ENCODE peak calls at places on chromosomes 11 and 22, in six cellular contexts. O is endothelial cell; H is stimulated activated CD4-positive, alpha-beta T cell treated with anti-CD3 and anti-CD28 coated beads, Interleukin-12 subunit alpha, Interleukin-12 subunit beta, amount 100 ng/mL, for 24 hours; B is NCI-H510A treated with DMSO at 0.1 percent for 48 hours; P is dorsolateral prefrontal cortex; J is HCEC 1CT. I is an unnamed sample.

GRCh38 chr11:128318856-128319474 is 268.4 kb downstream of the ETS1 start:
- DNase-seq in B (no peak), O (no peak), J (peak; percentile 13), P (no peak), H (peak; percentile 75), I (no peak)

GRCh38 chr11:108319541-108320145 is 96.8 kb downstream of the ATM start:
- DNase-seq in J (peak; percentile 64), H (no peak), O (no peak), P (no peak), B (no peak), I (no peak)

GRCh38 chr22:27226666-27227065 is 569.3 kb downstream of the MIAT start:
- DNase-seq in P (no peak), O (no peak), B (no peak), H (no peak), J (no peak), I (no peak)

GRCh38 chr11:47467372-47467771 is 18.4 kb upstream of the RAPSN start:
- DNase-seq in H (no peak), O (no peak), J (no peak), B (peak; percentile 25), P (no peak), I (no peak)

GRCh38 chr11:117795726-117796455 is 1.1 kb downstream of the DSCAML1 start:
- DNase-seq in J (no peak), P (no peak), O (no peak), B (peak; percentile 73), H (no peak), I (no peak)

GRCh38 chr11:103610435-103610834 is 426.0 kb upstream of the DDI1 start:
- DNase-seq in H (no peak), B (no peak), J (no peak), O (no peak), P (no peak), I (no peak)

GRCh38 chr11:47507868-47508594 is 44.9 kb downstream of the CELF1 start:
- DNase-seq in H (no peak), B (no peak), J (no peak), P (no peak), O (no peak), I (no peak)

GRCh38 chr11:123217897-123218296 is 22.8 kb upstream of the CLMP start:
- DNase-seq in P (no peak), B (no peak), O (no peak), J (no peak), H (no peak), I (no peak)

GRCh38 chr11:123166095-123166559 is 28.9 kb downstream of the CLMP start:
- DNase-seq in J (peak; percentile 54), P (no peak), H (peak; percentile 15), B (no peak), O (peak; percentile 69), I (peak; percentile 44)

GRCh38 chr11:824942-825341 is 2.8 kb upstream of the CRACR2B start:
- DNase-seq in J (no peak), H (no peak), B (peak; percentile 21), P (no peak), O (no peak), I (no peak)

GRCh38 chr22:25419247-25420113 is 145.0 kb upstream of the GRK3 start:
- DNase-seq in B (no peak), H (no peak), O (peak; percentile 44), J (no peak), P (no peak), I (no peak)

GRCh38 chr11:95360382-95360781 is 129.4 kb upstream of the SESN3 start:
- DNase-seq in P (no peak), O (no peak), H (no peak), J (no peak), B (no peak), I (no peak)

GRCh38 chr11:96198466-96198808 is 144.6 kb downstream of the MAML2 start:
- DNase-seq in O (no peak), J (no peak), P (no peak), B (no peak), H (no peak), I (no peak)